ENCODE peak calls at places on chromosomes 13 and 19, in ten cellular contexts. D is lower lobe of right lung; Y is activated T-cell treated with anti-CD3 and anti-CD28 coated beads, Interleukin-2, amount 50 U/mL, for 4 hours; V is right cardiac atrium; P is activated CD8-positive, alpha-beta memory T cell treated with anti-CD3 and anti-CD28 coated beads, Interleukin-2, amount 10 ng/mL, durations not matched to agents 7 days and 5 days; G is left lobe of liver; L is A549; O is Right ventricle myocardium superior; M is left lung; T is left cardiac atrium. S is an unnamed sample.
A peak's percentile ranks its signal among the peaks of the same experiment; 100 is the strongest.

GRCh38 chr13:46679369-46680180 is 117.4 kb downstream of the ESD start:
- ATAC-seq in D (peak; percentile 83), Y (peak; percentile 89), V (peak; percentile 86), P (peak; percentile 94), G (peak; percentile 77), L (peak; percentile 13), O (peak; percentile 72), M (peak; percentile 81), T (peak; percentile 90), S (peak; percentile 35)

GRCh38 chr13:66915596-66916185 is 314.4 kb downstream of the PCDH9 start:
- ATAC-seq in D (no peak), Y (no peak), V (no peak), P (no peak), G (no peak), L (no peak), O (no peak), M (no peak), T (no peak), S (no peak)

GRCh38 chr19:45613926-45614725 is 12.1 kb upstream of the GPR4 start:
- ATAC-seq in D (peak; percentile 38), Y (peak; percentile 85), V (peak; percentile 16), P (peak; percentile 93), G (no peak), L (peak; percentile 91), O (peak; percentile 19), M (peak; percentile 72), T (peak; percentile 71), S (peak; percentile 89)

GRCh38 chr19:37988758-37989635 is 82.0 kb downstream of the SIPA1L3 start:
- ATAC-seq in D (no peak), Y (no peak), V (no peak), P (no peak), G (peak; percentile 86), L (no peak), O (no peak), M (no peak), T (no peak), S (no peak)

GRCh38 chr13:28320884-28321574 is 173.9 kb downstream of the FLT1 start:
- ATAC-seq in D (no peak), Y (no peak), V (no peak), P (no peak), G (peak; percentile 54), L (no peak), O (no peak), M (no peak), T (no peak), S (no peak)

GRCh38 chr13:44197791-44198770 is 175.5 kb upstream of the SERP2 start:
- ATAC-seq in D (peak; percentile 38), Y (peak; percentile 80), V (peak; percentile 42), P (peak; percentile 91), G (no peak), L (no peak), O (peak; percentile 69), M (peak; percentile 16), T (peak; percentile 67), S (no peak)

GRCh38 chr13:94268661-94269060 is 210.8 kb downstream of the DCT start:
- ATAC-seq in D (no peak), Y (no peak), V (no peak), P (no peak), G (no peak), L (no peak), O (no peak), M (no peak), T (no peak), S (no peak)

GRCh38 chr19:10766681-10767201 is 48.9 kb downstream of the DNM2 start:
- ATAC-seq in D (peak; percentile 41), Y (no peak), V (peak; percentile 38), P (no peak), G (peak; percentile 16), L (no peak), O (peak; percentile 30), M (peak; percentile 39), T (peak; percentile 42), S (peak; percentile 5)

GRCh38 chr13:110163020-110163658 is 143.8 kb downstream of the COL4A1 start:
- ATAC-seq in D (no peak), Y (no peak), V (no peak), P (no peak), G (no peak), L (no peak), O (peak; percentile 12), M (no peak), T (no peak), S (no peak)

GRCh38 chr13:95484052-95484451 is 68.5 kb upstream of the CLDN10 start:
- ATAC-seq in D (no peak), Y (no peak), V (no peak), P (no peak), G (no peak), L (no peak), O (peak; percentile 50), M (no peak), T (no peak), S (no peak)

GRCh38 chr13:98390086-98390697 is 186.7 kb downstream of the STK24 start:
- ATAC-seq in D (no peak), Y (no peak), V (peak; percentile 77), P (no peak), G (peak; percentile 18), L (no peak), O (peak; percentile 72), M (peak; percentile 11), T (peak; percentile 59), S (no peak)

GRCh38 chr13:24280722-24281121 is 28.7 kb upstream of the C1QTNF9 start:
- ATAC-seq in D (peak; percentile 81), Y (no peak), V (peak; percentile 6), P (no peak), G (no peak), L (no peak), O (no peak), M (peak; percentile 70), T (peak; percentile 52), S (peak; percentile 19)

GRCh38 chr13:51435002-51435578 is 17.7 kb downstream of the INTS6 start:
- ATAC-seq in D (no peak), Y (no peak), V (no peak), P (no peak), G (peak; percentile 66), L (no peak), O (no peak), M (no peak), T (no peak), S (no peak)

GRCh38 chr13:44331912-44332840 is 41.4 kb upstream of the SERP2 start:
- ATAC-seq in D (peak; percentile 40), Y (no peak), V (peak; percentile 86), P (no peak), G (no peak), L (no peak), O (peak; percentile 78), M (peak; percentile 65), T (peak; percentile 89), S (no peak)

GRCh38 chr13:99323488-99323887 is 16.3 kb upstream of the GPR183 start:
- ATAC-seq in D (no peak), Y (no peak), V (no peak), P (no peak), G (no peak), L (no peak), O (no peak), M (peak; percentile 10), T (peak; percentile 48), S (peak; percentile 80)

GRCh38 chr13:93744886-93745285 is 518.3 kb downstream of the GPC6 start:
- ATAC-seq in D (no peak), Y (no peak), V (no peak), P (no peak), G (no peak), L (no peak), O (no peak), M (no peak), T (no peak), S (no peak)

GRCh38 chr13:97250560-97250959 is 28.4 kb downstream of the MBNL2 start:
- ATAC-seq in D (no peak), Y (no peak), V (no peak), P (no peak), G (no peak), L (no peak), O (peak; percentile 16), M (peak; percentile 11), T (no peak), S (no peak)

GRCh38 chr13:27920677-27921420 is 1.0 kb downstream of the PDX1 start:
- ATAC-seq in D (peak; percentile 47), Y (no peak), V (no peak), P (no peak), G (peak; percentile 48), L (peak; percentile 72), O (no peak), M (peak; percentile 47), T (peak; percentile 37), S (no peak)

S was measured in esophagus mucosa.